ENCODE peak calls at places on chromosomes 7 and 10, in nine cellular contexts. One of them, this sample, is unnamed.

GRCh38 chr7:129990403-129991192 is 37.8 kb upstream of the UBE2H start:
- DNase-seq in stimulated activated CD4-positive, alpha-beta T cell treated with anti-CD3 and anti-CD28 coated beads, TNF-alpha, amount 100 ng/mL, for 24 hours: no peak
- DNase-seq in astrocyte of the cerebellum: no peak
- DNase-seq in activated CD8-positive, alpha-beta T cell treated with anti-CD3 and anti-CD28 coated beads, Interleukin-2, amount 10 ng/mL, durations not matched to agents 7 days and 5 days: no peak
- DNase-seq in upper lobe of right lung: no peak
- DNase-seq in NCI-H1092 treated with DMSO at 0.1 percent for 48 hours: no peak
- DNase-seq in immature natural killer cell: no peak
- DNase-seq in left lobe of liver: peak
- DNase-seq in heart right ventricle: peak
- DNase-seq in this sample: no peak

GRCh38 chr10:3100093-3100792 is 32.9 kb downstream of the PFKP start:
- DNase-seq in stimulated activated CD4-positive, alpha-beta T cell treated with anti-CD3 and anti-CD28 coated beads, TNF-alpha, amount 100 ng/mL, for 24 hours: no peak
- DNase-seq in astrocyte of the cerebellum: no peak
- DNase-seq in activated CD8-positive, alpha-beta T cell treated with anti-CD3 and anti-CD28 coated beads, Interleukin-2, amount 10 ng/mL, durations not matched to agents 7 days and 5 days: no peak
- DNase-seq in upper lobe of right lung: no peak
- DNase-seq in NCI-H1092 treated with DMSO at 0.1 percent for 48 hours: no peak
- DNase-seq in immature natural killer cell: no peak
- DNase-seq in left lobe of liver: no peak
- DNase-seq in heart right ventricle: no peak
- DNase-seq in this sample: no peak

GRCh38 chr10:113059001-113059780 is 109.1 kb downstream of the TCF7L2 start:
- DNase-seq in stimulated activated CD4-positive, alpha-beta T cell treated with anti-CD3 and anti-CD28 coated beads, TNF-alpha, amount 100 ng/mL, for 24 hours: no peak
- DNase-seq in astrocyte of the cerebellum: peak
- DNase-seq in activated CD8-positive, alpha-beta T cell treated with anti-CD3 and anti-CD28 coated beads, Interleukin-2, amount 10 ng/mL, durations not matched to agents 7 days and 5 days: no peak
- DNase-seq in upper lobe of right lung: no peak
- DNase-seq in NCI-H1092 treated with DMSO at 0.1 percent for 48 hours: no peak
- DNase-seq in immature natural killer cell: no peak
- DNase-seq in left lobe of liver: no peak
- DNase-seq in heart right ventricle: no peak
- DNase-seq in this sample: no peak

GRCh38 chr10:106960812-106961211 is 203.7 kb downstream of the SORCS1 start:
- DNase-seq in stimulated activated CD4-positive, alpha-beta T cell treated with anti-CD3 and anti-CD28 coated beads, TNF-alpha, amount 100 ng/mL, for 24 hours: no peak
- DNase-seq in astrocyte of the cerebellum: no peak
- DNase-seq in activated CD8-positive, alpha-beta T cell treated with anti-CD3 and anti-CD28 coated beads, Interleukin-2, amount 10 ng/mL, durations not matched to agents 7 days and 5 days: no peak
- DNase-seq in upper lobe of right lung: no peak
- DNase-seq in NCI-H1092 treated with DMSO at 0.1 percent for 48 hours: no peak
- DNase-seq in immature natural killer cell: no peak
- DNase-seq in left lobe of liver: no peak
- DNase-seq in heart right ventricle: no peak
- DNase-seq in this sample: no peak

GRCh38 chr7:39667354-39667923 is 44.1 kb downstream of the RALA start:
- DNase-seq in stimulated activated CD4-positive, alpha-beta T cell treated with anti-CD3 and anti-CD28 coated beads, TNF-alpha, amount 100 ng/mL, for 24 hours: no peak
- DNase-seq in astrocyte of the cerebellum: no peak
- DNase-seq in activated CD8-positive, alpha-beta T cell treated with anti-CD3 and anti-CD28 coated beads, Interleukin-2, amount 10 ng/mL, durations not matched to agents 7 days and 5 days: no peak
- DNase-seq in upper lobe of right lung: no peak
- DNase-seq in NCI-H1092 treated with DMSO at 0.1 percent for 48 hours: no peak
- DNase-seq in immature natural killer cell: no peak
- DNase-seq in left lobe of liver: no peak
- DNase-seq in heart right ventricle: no peak
- DNase-seq in this sample: no peak

GRCh38 chr7:50266893-50267386 is 37.6 kb upstream of the IKZF1 start:
- DNase-seq in stimulated activated CD4-positive, alpha-beta T cell treated with anti-CD3 and anti-CD28 coated beads, TNF-alpha, amount 100 ng/mL, for 24 hours: peak
- DNase-seq in astrocyte of the cerebellum: no peak
- DNase-seq in activated CD8-positive, alpha-beta T cell treated with anti-CD3 and anti-CD28 coated beads, Interleukin-2, amount 10 ng/mL, durations not matched to agents 7 days and 5 days: peak
- DNase-seq in upper lobe of right lung: peak
- DNase-seq in NCI-H1092 treated with DMSO at 0.1 percent for 48 hours: no peak
- DNase-seq in immature natural killer cell: peak
- DNase-seq in left lobe of liver: no peak
- DNase-seq in heart right ventricle: no peak
- DNase-seq in this sample: peak

GRCh38 chr10:132541601-132542011 is 4.0 kb downstream of the INPP5A start:
- DNase-seq in stimulated activated CD4-positive, alpha-beta T cell treated with anti-CD3 and anti-CD28 coated beads, TNF-alpha, amount 100 ng/mL, for 24 hours: no peak
- DNase-seq in astrocyte of the cerebellum: no peak
- DNase-seq in activated CD8-positive, alpha-beta T cell treated with anti-CD3 and anti-CD28 coated beads, Interleukin-2, amount 10 ng/mL, durations not matched to agents 7 days and 5 days: no peak
- DNase-seq in upper lobe of right lung: no peak
- DNase-seq in NCI-H1092 treated with DMSO at 0.1 percent for 48 hours: no peak
- DNase-seq in immature natural killer cell: no peak
- DNase-seq in left lobe of liver: no peak
- DNase-seq in heart right ventricle: no peak
- DNase-seq in this sample: no peak

GRCh38 chr7:132618271-132618955 is 42.1 kb upstream of the PLXNA4 start:
- DNase-seq in stimulated activated CD4-positive, alpha-beta T cell treated with anti-CD3 and anti-CD28 coated beads, TNF-alpha, amount 100 ng/mL, for 24 hours: no peak
- DNase-seq in astrocyte of the cerebellum: no peak
- DNase-seq in activated CD8-positive, alpha-beta T cell treated with anti-CD3 and anti-CD28 coated beads, Interleukin-2, amount 10 ng/mL, durations not matched to agents 7 days and 5 days: no peak
- DNase-seq in upper lobe of right lung: no peak
- DNase-seq in NCI-H1092 treated with DMSO at 0.1 percent for 48 hours: no peak
- DNase-seq in immature natural killer cell: no peak
- DNase-seq in left lobe of liver: no peak
- DNase-seq in heart right ventricle: no peak
- DNase-seq in this sample: no peak

GRCh38 chr10:25113231-25114035 is 61.4 kb upstream of the GPR158 start:
- DNase-seq in stimulated activated CD4-positive, alpha-beta T cell treated with anti-CD3 and anti-CD28 coated beads, TNF-alpha, amount 100 ng/mL, for 24 hours: peak
- DNase-seq in astrocyte of the cerebellum: peak
- DNase-seq in activated CD8-positive, alpha-beta T cell treated with anti-CD3 and anti-CD28 coated beads, Interleukin-2, amount 10 ng/mL, durations not matched to agents 7 days and 5 days: peak
- DNase-seq in upper lobe of right lung: peak
- DNase-seq in NCI-H1092 treated with DMSO at 0.1 percent for 48 hours: peak
- DNase-seq in immature natural killer cell: peak
- DNase-seq in left lobe of liver: peak
- DNase-seq in heart right ventricle: peak
- DNase-seq in this sample: peak

GRCh38 chr7:9148687-9149086 is 715.3 kb downstream of the NXPH1 start:
- DNase-seq in stimulated activated CD4-positive, alpha-beta T cell treated with anti-CD3 and anti-CD28 coated beads, TNF-alpha, amount 100 ng/mL, for 24 hours: no peak
- DNase-seq in astrocyte of the cerebellum: no peak
- DNase-seq in activated CD8-positive, alpha-beta T cell treated with anti-CD3 and anti-CD28 coated beads, Interleukin-2, amount 10 ng/mL, durations not matched to agents 7 days and 5 days: no peak
- DNase-seq in upper lobe of right lung: no peak
- DNase-seq in NCI-H1092 treated with DMSO at 0.1 percent for 48 hours: no peak
- DNase-seq in immature natural killer cell: no peak
- DNase-seq in left lobe of liver: no peak
- DNase-seq in heart right ventricle: no peak
- DNase-seq in this sample: no peak

GRCh38 chr10:27153855-27154198 is 357 bp downstream of the YME1L1 start:
- DNase-seq in stimulated activated CD4-positive, alpha-beta T cell treated with anti-CD3 and anti-CD28 coated beads, TNF-alpha, amount 100 ng/mL, for 24 hours: no peak
- DNase-seq in astrocyte of the cerebellum: no peak
- DNase-seq in activated CD8-positive, alpha-beta T cell treated with anti-CD3 and anti-CD28 coated beads, Interleukin-2, amount 10 ng/mL, durations not matched to agents 7 days and 5 days: no peak
- DNase-seq in upper lobe of right lung: no peak
- DNase-seq in NCI-H1092 treated with DMSO at 0.1 percent for 48 hours: no peak
- DNase-seq in immature natural killer cell: no peak
- DNase-seq in left lobe of liver: no peak
- DNase-seq in heart right ventricle: no peak
- DNase-seq in this sample: no peak

GRCh38 chr7:27723086-27723485 is 16.9 kb upstream of the TAX1BP1 start:
- DNase-seq in stimulated activated CD4-positive, alpha-beta T cell treated with anti-CD3 and anti-CD28 coated beads, TNF-alpha, amount 100 ng/mL, for 24 hours: no peak
- DNase-seq in astrocyte of the cerebellum: no peak
- DNase-seq in activated CD8-positive, alpha-beta T cell treated with anti-CD3 and anti-CD28 coated beads, Interleukin-2, amount 10 ng/mL, durations not matched to agents 7 days and 5 days: no peak
- DNase-seq in upper lobe of right lung: no peak
- DNase-seq in NCI-H1092 treated with DMSO at 0.1 percent for 48 hours: peak
- DNase-seq in immature natural killer cell: no peak
- DNase-seq in left lobe of liver: no peak
- DNase-seq in heart right ventricle: no peak
- DNase-seq in this sample: peak

GRCh38 chr7:139923090-139923489 is 94.0 kb downstream of the TBXAS1 start:
- DNase-seq in stimulated activated CD4-positive, alpha-beta T cell treated with anti-CD3 and anti-CD28 coated beads, TNF-alpha, amount 100 ng/mL, for 24 hours: no peak
- DNase-seq in astrocyte of the cerebellum: no peak
- DNase-seq in activated CD8-positive, alpha-beta T cell treated with anti-CD3 and anti-CD28 coated beads, Interleukin-2, amount 10 ng/mL, durations not matched to agents 7 days and 5 days: no peak
- DNase-seq in upper lobe of right lung: no peak
- DNase-seq in NCI-H1092 treated with DMSO at 0.1 percent for 48 hours: no peak
- DNase-seq in immature natural killer cell: no peak
- DNase-seq in left lobe of liver: no peak
- DNase-seq in heart right ventricle: no peak
- DNase-seq in this sample: no peak

GRCh38 chr7:135369405-135369804 is 135.8 kb downstream of the STRA8 start:
- DNase-seq in stimulated activated CD4-positive, alpha-beta T cell treated with anti-CD3 and anti-CD28 coated beads, TNF-alpha, amount 100 ng/mL, for 24 hours: no peak
- DNase-seq in astrocyte of the cerebellum: no peak
- DNase-seq in activated CD8-positive, alpha-beta T cell treated with anti-CD3 and anti-CD28 coated beads, Interleukin-2, amount 10 ng/mL, durations not matched to agents 7 days and 5 days: no peak
- DNase-seq in upper lobe of right lung: no peak
- DNase-seq in NCI-H1092 treated with DMSO at 0.1 percent for 48 hours: no peak
- DNase-seq in immature natural killer cell: no peak
- DNase-seq in left lobe of liver: no peak
- DNase-seq in heart right ventricle: no peak
- DNase-seq in this sample: no peak

GRCh38 chr10:35150335-35150734 is 23.7 kb downstream of the CREM start:
- DNase-seq in stimulated activated CD4-positive, alpha-beta T cell treated with anti-CD3 and anti-CD28 coated beads, TNF-alpha, amount 100 ng/mL, for 24 hours: no peak
- DNase-seq in astrocyte of the cerebellum: no peak
- DNase-seq in activated CD8-positive, alpha-beta T cell treated with anti-CD3 and anti-CD28 coated beads, Interleukin-2, amount 10 ng/mL, durations not matched to agents 7 days and 5 days: no peak
- DNase-seq in upper lobe of right lung: no peak
- DNase-seq in NCI-H1092 treated with DMSO at 0.1 percent for 48 hours: no peak
- DNase-seq in immature natural killer cell: no peak
- DNase-seq in left lobe of liver: no peak
- DNase-seq in heart right ventricle: no peak
- DNase-seq in this sample: no peak

GRCh38 chr7:1853619-1854520 is 183.8 kb downstream of the ELFN1 start:
- DNase-seq in stimulated activated CD4-positive, alpha-beta T cell treated with anti-CD3 and anti-CD28 coated beads, TNF-alpha, amount 100 ng/mL, for 24 hours: no peak
- DNase-seq in astrocyte of the cerebellum: no peak
- DNase-seq in activated CD8-positive, alpha-beta T cell treated with anti-CD3 and anti-CD28 coated beads, Interleukin-2, amount 10 ng/mL, durations not matched to agents 7 days and 5 days: no peak
- DNase-seq in upper lobe of right lung: peak
- DNase-seq in NCI-H1092 treated with DMSO at 0.1 percent for 48 hours: no peak
- DNase-seq in immature natural killer cell: no peak
- DNase-seq in left lobe of liver: peak
- DNase-seq in heart right ventricle: no peak
- DNase-seq in this sample: no peak

GRCh38 chr10:95788830-95789229 is 32.9 kb downstream of the ENTPD1 start:
- DNase-seq in stimulated activated CD4-positive, alpha-beta T cell treated with anti-CD3 and anti-CD28 coated beads, TNF-alpha, amount 100 ng/mL, for 24 hours: no peak
- DNase-seq in astrocyte of the cerebellum: peak
- DNase-seq in activated CD8-positive, alpha-beta T cell treated with anti-CD3 and anti-CD28 coated beads, Interleukin-2, amount 10 ng/mL, durations not matched to agents 7 days and 5 days: no peak
- DNase-seq in upper lobe of right lung: no peak
- DNase-seq in NCI-H1092 treated with DMSO at 0.1 percent for 48 hours: no peak
- DNase-seq in immature natural killer cell: no peak
- DNase-seq in left lobe of liver: no peak
- DNase-seq in heart right ventricle: no peak
- DNase-seq in this sample: no peak

GRCh38 chr7:46607176-46607575 is 686.1 kb upstream of the IGFBP3 start:
- DNase-seq in stimulated activated CD4-positive, alpha-beta T cell treated with anti-CD3 and anti-CD28 coated beads, TNF-alpha, amount 100 ng/mL, for 24 hours: no peak
- DNase-seq in astrocyte of the cerebellum: no peak
- DNase-seq in activated CD8-positive, alpha-beta T cell treated with anti-CD3 and anti-CD28 coated beads, Interleukin-2, amount 10 ng/mL, durations not matched to agents 7 days and 5 days: no peak
- DNase-seq in upper lobe of right lung: no peak
- DNase-seq in NCI-H1092 treated with DMSO at 0.1 percent for 48 hours: no peak
- DNase-seq in immature natural killer cell: no peak
- DNase-seq in left lobe of liver: no peak
- DNase-seq in heart right ventricle: no peak
- DNase-seq in this sample: no peak

GRCh38 chr10:6401562-6402348 is 178.3 kb downstream of the PRKCQ start:
- DNase-seq in stimulated activated CD4-positive, alpha-beta T cell treated with anti-CD3 and anti-CD28 coated beads, TNF-alpha, amount 100 ng/mL, for 24 hours: no peak
- DNase-seq in astrocyte of the cerebellum: peak
- DNase-seq in activated CD8-positive, alpha-beta T cell treated with anti-CD3 and anti-CD28 coated beads, Interleukin-2, amount 10 ng/mL, durations not matched to agents 7 days and 5 days: peak
- DNase-seq in upper lobe of right lung: peak
- DNase-seq in NCI-H1092 treated with DMSO at 0.1 percent for 48 hours: peak
- DNase-seq in immature natural killer cell: peak
- DNase-seq in left lobe of liver: peak
- DNase-seq in heart right ventricle: peak
- DNase-seq in this sample: peak

GRCh38 chr10:109845308-109845707 is 78.0 kb downstream of the XPNPEP1 start:
- DNase-seq in stimulated activated CD4-positive, alpha-beta T cell treated with anti-CD3 and anti-CD28 coated beads, TNF-alpha, amount 100 ng/mL, for 24 hours: no peak
- DNase-seq in astrocyte of the cerebellum: no peak
- DNase-seq in activated CD8-positive, alpha-beta T cell treated with anti-CD3 and anti-CD28 coated beads, Interleukin-2, amount 10 ng/mL, durations not matched to agents 7 days and 5 days: no peak
- DNase-seq in upper lobe of right lung: no peak
- DNase-seq in NCI-H1092 treated with DMSO at 0.1 percent for 48 hours: no peak
- DNase-seq in immature natural killer cell: no peak
- DNase-seq in left lobe of liver: no peak
- DNase-seq in heart right ventricle: no peak
- DNase-seq in this sample: no peak